ENCODE peak calls at places on chromosomes 7 and 10, in eight cellular contexts. T is Peyer's patch, Z is nephron progenitor cell, M is HFF-Myc, W is neural crest cell, D is AG09319, V is vagina, Q is OCI-LY7. G is an unnamed sample.

GRCh38 chr7:88347098-88347497 is 40.4 kb upstream of the STEAP4 start:
- DNase-seq in T (no peak), Z (peak), M (no peak), W (no peak), D (no peak), V (no peak), Q (no peak), G (no peak)

GRCh38 chr7:130379551-130380120 is 658 bp upstream of the CPA1 start:
- DNase-seq in T (no peak), Z (peak), M (no peak), W (no peak), D (no peak), V (no peak), Q (no peak), G (no peak)

GRCh38 chr7:36278767-36279171 is 110.9 kb upstream of the ANLN start:
- DNase-seq in T (no peak), Z (peak), M (peak), W (no peak), D (no peak), V (peak), Q (no peak), G (peak)

GRCh38 chr10:133235265-133235664 is 2.4 kb upstream of the VENTX start:
- DNase-seq in T (no peak), Z (no peak), M (no peak), W (no peak), D (no peak), V (no peak), Q (no peak), G (no peak)

GRCh38 chr7:99355098-99355497 is 19.4 kb upstream of the ARPC1B start:
- DNase-seq in T (no peak), Z (no peak), M (no peak), W (no peak), D (no peak), V (no peak), Q (no peak), G (no peak)

GRCh38 chr10:8298871-8299570 is 244.5 kb downstream of the GATA3 start:
- DNase-seq in T (no peak), Z (peak), M (no peak), W (no peak), D (no peak), V (no peak), Q (no peak), G (no peak)

GRCh38 chr7:120021085-120021484 is 251.9 kb upstream of the KCND2 start:
- DNase-seq in T (no peak), Z (no peak), M (no peak), W (no peak), D (no peak), V (no peak), Q (no peak), G (no peak)

GRCh38 chr7:6647541-6647940 is 10.4 kb downstream of the ZNF316 start:
- DNase-seq in T (no peak), Z (no peak), M (no peak), W (no peak), D (no peak), V (no peak), Q (no peak), G (no peak)

GRCh38 chr10:73991846-73992245 is 6.1 kb upstream of the VCL start:
- DNase-seq in T (peak), Z (no peak), M (no peak), W (no peak), D (no peak), V (peak), Q (peak), G (no peak)

GRCh38 chr10:48541144-48541795 is 63.6 kb downstream of the ARHGAP22 start:
- DNase-seq in T (no peak), Z (no peak), M (no peak), W (no peak), D (no peak), V (peak), Q (no peak), G (peak)

GRCh38 chr10:34514290-34514689 is 300.8 kb downstream of the PARD3 start:
- DNase-seq in T (no peak), Z (no peak), M (no peak), W (no peak), D (no peak), V (no peak), Q (no peak), G (no peak)

GRCh38 chr7:116251675-116252074 is 41.3 kb downstream of the TES start:
- DNase-seq in T (no peak), Z (no peak), M (no peak), W (no peak), D (no peak), V (no peak), Q (no peak), G (no peak)

GRCh38 chr7:74655785-74656420 is 1.6 kb upstream of the GTF2I start:
- DNase-seq in T (no peak), Z (no peak), M (no peak), W (no peak), D (no peak), V (no peak), Q (no peak), G (no peak)

GRCh38 chr10:28840954-28841353 is 163.6 kb downstream of the BAMBI start:
- DNase-seq in T (no peak), Z (no peak), M (no peak), W (no peak), D (no peak), V (no peak), Q (no peak), G (no peak)

GRCh38 chr10:122249991-122250750 is 20.9 kb upstream of the BTBD16 start:
- DNase-seq in T (no peak), Z (no peak), M (no peak), W (no peak), D (no peak), V (no peak), Q (no peak), G (no peak)

GRCh38 chr10:48811461-48811860 is 126.8 kb downstream of the WDFY4 start:
- DNase-seq in T (no peak), Z (no peak), M (no peak), W (no peak), D (no peak), V (peak), Q (no peak), G (peak)

GRCh38 chr7:83096065-83096580 is 66.6 kb downstream of the PCLO start:
- DNase-seq in T (no peak), Z (no peak), M (no peak), W (no peak), D (no peak), V (no peak), Q (no peak), G (no peak)

GRCh38 chr7:70056363-70056762 is 458.1 kb downstream of the AUTS2 start:
- DNase-seq in T (no peak), Z (no peak), M (no peak), W (no peak), D (no peak), V (no peak), Q (no peak), G (no peak)

GRCh38 chr10:44462338-44462914 is 77.5 kb upstream of the CXCL12 start:
- DNase-seq in T (no peak), Z (no peak), M (no peak), W (no peak), D (no peak), V (no peak), Q (no peak), G (no peak)

GRCh38 chr7:41630741-41631140 is 72.1 kb downstream of the INHBA start:
- DNase-seq in T (no peak), Z (no peak), M (no peak), W (no peak), D (no peak), V (no peak), Q (no peak), G (no peak)

GRCh38 chr7:111803015-111803758 is 240.9 kb upstream of the IMMP2L start:
- DNase-seq in T (no peak), Z (no peak), M (no peak), W (no peak), D (no peak), V (no peak), Q (no peak), G (peak)

GRCh38 chr10:72904806-72905205 is 11.3 kb downstream of the OIT3 start:
- DNase-seq in T (no peak), Z (no peak), M (no peak), W (no peak), D (no peak), V (no peak), Q (peak), G (no peak)

GRCh38 chr7:39530996-39531395 is 35.2 kb upstream of the YAE1 start:
- DNase-seq in T (no peak), Z (no peak), M (no peak), W (no peak), D (no peak), V (no peak), Q (no peak), G (no peak)

GRCh38 chr7:3236268-3236667 is 64.8 kb upstream of the SDK1 start:
- DNase-seq in T (no peak), Z (no peak), M (no peak), W (no peak), D (no peak), V (peak), Q (no peak), G (no peak)

GRCh38 chr7:15507235-15507634 is 54.6 kb downstream of the AGMO start:
- DNase-seq in T (no peak), Z (no peak), M (no peak), W (no peak), D (no peak), V (no peak), Q (no peak), G (no peak)

GRCh38 chr10:78572565-78572964 is 496.2 kb upstream of the ZMIZ1 start:
- DNase-seq in T (no peak), Z (no peak), M (no peak), W (no peak), D (no peak), V (peak), Q (no peak), G (no peak)

GRCh38 chr10:118812393-118812740 is 57.6 kb upstream of the CACUL1 start:
- DNase-seq in T (no peak), Z (peak), M (no peak), W (no peak), D (no peak), V (no peak), Q (no peak), G (no peak)

GRCh38 chr7:143416565-143417149 is 8.0 kb upstream of the EPHA1 start:
- DNase-seq in T (no peak), Z (peak), M (peak), W (no peak), D (no peak), V (no peak), Q (peak), G (peak)
- TF ChIP-seq CTCF in T (peak), Z (peak), M (peak), W (peak), D (peak), V (peak), Q (peak), G (peak)

GRCh38 chr10:25231751-25232150 is 57.0 kb downstream of the GPR158 start:
- DNase-seq in T (no peak), Z (no peak), M (no peak), W (no peak), D (no peak), V (no peak), Q (no peak), G (no peak)

GRCh38 chr10:25232229-25232628 is 57.4 kb downstream of the GPR158 start:
- DNase-seq in T (no peak), Z (no peak), M (no peak), W (no peak), D (no peak), V (no peak), Q (no peak), G (no peak)

GRCh38 chr10:25222085-25222660 is 47.4 kb downstream of the GPR158 start:
- DNase-seq in T (no peak), Z (no peak), M (no peak), W (no peak), D (no peak), V (no peak), Q (no peak), G (no peak)

DNA sequence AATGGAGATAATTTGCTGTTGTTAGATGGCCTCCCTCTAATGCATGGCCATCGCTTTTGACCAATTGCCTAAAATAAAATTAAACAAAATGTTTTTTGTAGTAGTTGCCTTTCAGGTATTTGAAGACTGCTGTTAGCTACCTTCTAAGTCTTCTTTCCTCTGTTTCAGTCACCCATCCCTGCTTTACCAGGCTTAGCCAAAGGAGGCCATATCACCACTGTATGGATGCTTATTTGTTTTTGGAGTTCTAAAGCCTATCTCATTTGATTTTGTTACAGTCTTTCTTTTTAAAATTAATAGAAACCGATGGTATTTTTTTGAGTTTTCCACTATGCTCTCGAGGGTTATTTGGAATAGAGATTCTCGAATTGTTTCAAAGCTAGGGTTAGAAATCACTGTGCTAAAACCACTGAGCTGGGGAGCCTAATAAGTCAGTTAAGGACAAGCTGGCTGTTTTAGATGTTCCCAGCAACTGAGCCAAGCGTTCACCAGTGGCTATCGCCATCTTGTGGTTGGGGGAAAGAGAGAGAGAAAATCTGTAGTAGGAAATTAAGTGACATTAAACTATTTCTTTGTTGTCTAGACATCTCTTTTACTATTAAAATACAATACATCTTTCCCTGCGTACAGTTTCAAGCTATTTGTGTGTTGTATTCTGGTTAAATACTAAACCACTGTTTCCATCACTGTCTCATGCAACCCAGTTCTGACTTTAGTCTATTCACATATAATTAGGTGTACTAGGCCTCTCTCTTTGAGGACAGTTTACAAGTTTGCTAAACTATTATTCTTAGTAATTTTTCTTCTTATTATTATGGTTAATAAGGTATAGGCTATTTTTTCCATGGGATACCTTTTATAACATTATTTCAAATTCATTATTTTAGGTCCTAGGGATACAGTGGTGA is 52.2 kb downstream of the GPR158 start:
- DNase-seq in T (no peak), Z (peak), M (no peak), W (peak), D (peak), V (no peak), Q (peak), G (peak)
- TF ChIP-seq CTCF in T (peak), Z (peak), M (peak), W (peak), D (peak), V (no peak), Q (peak), G (peak)

GRCh38 chr7:151992375-151992774 is 33.1 kb upstream of the GALNT11 start:
- DNase-seq in T (no peak), Z (peak), M (peak), W (peak), D (no peak), V (no peak), Q (peak), G (no peak)
- TF ChIP-seq CTCF in T (no peak), Z (no peak), M (peak), W (no peak), D (no peak), V (no peak), Q (peak), G (no peak)

GRCh38 chr7:142693911-142694310 is 55.4 kb upstream of the PRSS1 start:
- DNase-seq in T (no peak), Z (no peak), M (no peak), W (no peak), D (no peak), V (no peak), Q (no peak), G (no peak)
- TF ChIP-seq CTCF in T (no peak), Z (no peak), M (no peak), W (no peak), D (no peak), V (no peak), Q (no peak), G (no peak)